ENCODE peak calls at places on chromosomes 7 and 10, in nine cellular contexts. M is GM23248; B is activated CD8-positive, alpha-beta T cell treated with anti-CD3 and anti-CD28 coated beads for 36 hours; K is stimulated activated CD8-positive, alpha-beta memory T cell treated with anti-CD3 and anti-CD28 coated beads, Interleukin-15, amount 100 ng/mL, for 24 hours; O is mesenchymal stem cell; X is H54; J is AG04449; I is M059J; L is Karpas-422. N is an unnamed sample.

GRCh38 chr10:83372646-83373045 is 766.7 kb upstream of the GHITM start:
- DNase-seq in J (no peak), B (no peak), K (no peak), M (no peak), X (no peak), O (no peak), I (no peak), L (no peak), N (no peak)

GRCh38 chr10:8392216-8392615 is 337.7 kb downstream of the GATA3 start:
- DNase-seq in O (peak; percentile 7), J (no peak), X (no peak), M (peak; percentile 60), K (no peak), B (no peak), L (no peak), I (peak; percentile 78), N (no peak)

GRCh38 chr10:97574374-97575100 is 2.0 kb downstream of the ANKRD2 start:
- DNase-seq in B (no peak), M (peak; percentile 88), I (peak; percentile 99), L (no peak), O (peak; percentile 50), K (no peak), J (peak; percentile 41), X (peak; percentile 99), N (no peak)

GRCh38 chr10:107126668-107127067 is 37.8 kb downstream of the SORCS1 start:
- DNase-seq in K (no peak), X (no peak), O (no peak), L (no peak), I (no peak), J (no peak), M (no peak), B (no peak), N (no peak)

GRCh38 chr10:98267894-98268693 is at the start of gene LOXL4:
- DNase-seq in J (no peak), I (peak; percentile 25), L (no peak), B (peak; percentile 18), M (peak; percentile 80), X (no peak), O (peak; percentile 29), K (no peak), N (no peak)

GRCh38 chr7:27723086-27723485 is 16.9 kb upstream of the TAX1BP1 start:
- DNase-seq in I (peak; percentile 50), J (no peak), K (no peak), O (no peak), M (peak; percentile 42), B (no peak), L (no peak), X (peak; percentile 45), N (no peak)

GRCh38 chr10:59434463-59435326 is 72.3 kb upstream of the FAM13C start:
- DNase-seq in B (no peak), J (no peak), X (no peak), K (no peak), O (peak; percentile 10), L (no peak), I (peak; percentile 24), M (peak; percentile 30), N (no peak)

GRCh38 chr10:60646966-60647796 is 131.1 kb upstream of the CDK1 start:
- DNase-seq in K (no peak), M (peak; percentile 73), O (peak; percentile 66), I (peak; percentile 60), X (no peak), J (no peak), B (peak; percentile 46), L (peak; percentile 88), N (peak; percentile 23)

GRCh38 chr10:28375399-28376354 is 72.8 kb upstream of the MPP7 start:
- DNase-seq in L (no peak), M (peak; percentile 40), I (peak; percentile 55), O (peak; percentile 17), K (no peak), B (no peak), X (peak; percentile 44), J (peak; percentile 41), N (peak; percentile 48)

GRCh38 chr10:103111031-103111917 is 81.8 kb downstream of the NT5C2 start:
- DNase-seq in O (peak; percentile 41), M (peak; percentile 50), L (peak; percentile 73), K (no peak), B (no peak), X (no peak), I (peak; percentile 8), J (no peak), N (no peak)

GRCh38 chr7:29812185-29812876 is 6.0 kb downstream of the WIPF3 start:
- DNase-seq in J (no peak), B (no peak), O (no peak), M (no peak), X (no peak), K (no peak), L (no peak), I (no peak), N (no peak)

GRCh38 chr10:15043674-15044073 is at the start of gene OLAH:
- DNase-seq in X (no peak), O (peak; percentile 3), I (no peak), B (peak; percentile 8), M (peak; percentile 12), K (no peak), J (no peak), L (no peak), N (no peak)

GRCh38 chr7:34832020-34832419 is 174.0 kb downstream of the NPSR1 start:
- DNase-seq in X (no peak), B (no peak), I (no peak), O (no peak), K (no peak), J (no peak), M (no peak), L (no peak), N (no peak)

GRCh38 chr7:82406937-82407336 is 36.6 kb downstream of the CACNA2D1 start:
- DNase-seq in B (no peak), X (no peak), K (no peak), J (no peak), L (no peak), O (no peak), I (no peak), M (no peak), N (no peak)

GRCh38 chr10:68938884-68939283 is 17.1 kb upstream of the DDX21 start:
- DNase-seq in B (no peak), O (no peak), X (no peak), K (no peak), L (no peak), M (no peak), J (no peak), I (no peak), N (no peak)